ENCODE peak calls at places on chromosomes 11 and 22, in four cellular contexts. G is body of pancreas, F is cardiac fibroblast, U is GM23338. Y is an unnamed sample.

GRCh38 chr22:44192098-44192810 is 11.5 kb downstream of the PARVG start:
- DNase-seq in F (peak; percentile 25), U (peak; percentile 67), G (no peak), Y (peak; percentile 49)

GRCh38 chr11:134658481-134659080 is 246.5 kb upstream of the B3GAT1 start:
- DNase-seq in G (no peak), U (no peak), F (no peak), Y (no peak)

GRCh38 chr11:3341298-3341697 is 37.6 kb downstream of the ZNF195 start:
- DNase-seq in F (peak; percentile 47), G (peak; percentile 86), U (peak; percentile 89), Y (no peak)

GRCh38 chr11:40094954-40095353 is 1364.5 kb downstream of the LRRC4C start:
- DNase-seq in G (no peak), U (no peak), F (no peak), Y (no peak)

GRCh38 chr11:10454902-10455631 is at the start of gene AMPD3:
- DNase-seq in F (peak; percentile 98), G (peak; percentile 13), U (peak; percentile 24), Y (peak; percentile 63)

GRCh38 chr22:40583058-40583741 is 53.3 kb downstream of the MRTFA start:
- DNase-seq in F (no peak), U (no peak), G (no peak), Y (no peak)

GRCh38 chr22:41377846-41378245 is 3.9 kb upstream of the TEF start:
- DNase-seq in U (no peak), G (no peak), F (no peak), Y (no peak)

GRCh38 chr11:15865212-15865987 is 490.9 kb downstream of the SOX6 start:
- DNase-seq in F (peak; percentile 56), G (no peak), U (no peak), Y (no peak)

GRCh38 chr11:61071208-61071681 is 31.0 kb upstream of the CD5 start:
- DNase-seq in F (no peak), U (no peak), G (no peak), Y (no peak)

GRCh38 chr11:120524536-120525085 is 13.1 kb downstream of the GRIK4 start:
- DNase-seq in U (no peak), F (no peak), G (no peak), Y (no peak)

GRCh38 chr22:32994921-32995320 is 63.3 kb downstream of the SYN3 start:
- DNase-seq in U (peak; percentile 6), G (no peak), F (no peak), Y (no peak)

GRCh38 chr11:42524534-42525227 is 787.1 kb upstream of the API5 start:
- DNase-seq in U (peak; percentile 82), G (peak; percentile 42), F (peak; percentile 74), Y (peak; percentile 52)

GRCh38 chr11:118202599-118203422 is 22.0 kb downstream of the JAML start:
- DNase-seq in G (peak; percentile 32), F (no peak), U (no peak), Y (no peak)

GRCh38 chr22:26168199-26168915 is 905 bp upstream of the SEZ6L start:
- DNase-seq in F (no peak), G (no peak), U (peak; percentile 54), Y (no peak)

GRCh38 chr11:45209904-45210699 is 63.7 kb downstream of the PRDM11 start:
- DNase-seq in F (peak; percentile 80), G (peak; percentile 63), U (peak; percentile 88), Y (no peak)

GRCh38 chr22:38172016-38172431 is 9.6 kb downstream of the PLA2G6 start:
- DNase-seq in U (no peak), G (no peak), F (peak; percentile 68), Y (no peak)

GRCh38 chr11:11020747-11021149 is 162.9 kb upstream of the ZBED5 start:
- DNase-seq in F (no peak), U (peak; percentile 41), G (no peak), Y (no peak)

GRCh38 chr11:103609117-103610066 is 427.0 kb upstream of the DDI1 start:
- DNase-seq in F (peak; percentile 97), U (peak; percentile 66), G (no peak), Y (peak; percentile 77)

GRCh38 chr11:116357769-116358544 is 414.8 kb downstream of the BUD13 start:
- DNase-seq in U (peak; percentile 93), F (no peak), G (no peak), Y (no peak)

GRCh38 chr11:96111308-96111707 is 187.4 kb upstream of the MTMR2 start:
- DNase-seq in U (no peak), F (no peak), G (no peak), Y (no peak)

GRCh38 chr22:47564651-47565050 is 802.2 kb downstream of the TBC1D22A start:
- DNase-seq in U (no peak), G (no peak), F (no peak), Y (no peak)

GRCh38 chr11:35781342-35782171 is 119.0 kb downstream of the TRIM44 start:
- DNase-seq in G (no peak), U (no peak), F (peak; percentile 39), Y (no peak)

GRCh38 chr11:65391007-65391406 is 4.6 kb downstream of the FRMD8 start:
- DNase-seq in U (peak; percentile 62), F (peak; percentile 39), G (no peak), Y (peak; percentile 74)

GRCh38 chr22:48780597-48781277 is 1046.9 kb downstream of the BRD1 start:
- DNase-seq in U (no peak), G (no peak), F (no peak), Y (peak; percentile 31)

GRCh38 chr11:29009426-29009825 is 901.2 kb downstream of the METTL15 start:
- DNase-seq in G (no peak), F (no peak), U (no peak), Y (no peak)

GRCh38 chr22:31248138-31248745 is 36.1 kb downstream of the LIMK2 start:
- DNase-seq in G (peak; percentile 84), F (peak; percentile 93), U (peak; percentile 94), Y (peak; percentile 84)

GRCh38 chr11:15795378-15795777 is 561.0 kb downstream of the SOX6 start:
- DNase-seq in U (no peak), F (no peak), G (no peak), Y (no peak)

GRCh38 chr11:117511483-117511934 is 183.9 kb downstream of the CEP164 start:
- DNase-seq in G (no peak), U (no peak), F (no peak), Y (no peak)

GRCh38 chr11:44911031-44911814 is 39.5 kb downstream of the TP53I11 start:
- DNase-seq in U (peak; percentile 99), G (peak; percentile 91), F (peak; percentile 90), Y (peak; percentile 85)

GRCh38 chr11:44766972-44767278 is 40.2 kb downstream of the TSPAN18 start:
- DNase-seq in G (no peak), F (peak; percentile 33), U (no peak), Y (peak; percentile 47)

GRCh38 chr11:116353517-116353916 is 419.3 kb downstream of the BUD13 start:
- DNase-seq in G (peak; percentile 7), F (no peak), U (no peak), Y (no peak)

DNA sequence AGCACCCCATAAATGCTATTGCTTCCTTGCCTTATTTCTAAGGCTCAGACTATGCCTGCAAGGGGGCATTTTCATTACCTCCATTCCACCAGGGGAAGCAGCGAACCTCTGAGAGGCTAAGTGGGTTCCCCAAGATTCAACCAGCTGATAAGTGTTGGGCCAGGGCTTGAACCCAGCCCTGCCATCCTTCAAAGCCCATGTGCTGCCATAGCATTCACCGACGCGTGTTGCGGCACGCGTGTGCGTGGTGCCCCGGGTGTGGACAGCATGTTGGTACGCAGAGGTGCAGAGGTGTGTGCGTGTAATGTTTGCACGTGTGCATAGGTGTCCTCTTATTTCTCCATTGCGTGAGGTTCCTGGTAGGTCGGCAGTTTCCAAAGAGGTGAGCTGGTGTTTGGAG is 66.0 kb upstream of the PPARA start:
- DNase-seq in U (no peak), F (no peak), G (no peak), Y (no peak)
- H3K4me3 ChIP-seq in U (no peak overlapping the region), F (no peak overlapping the region), G (no peak overlapping the region), Y (peak overlapping the region; percentile 88)

DNA sequence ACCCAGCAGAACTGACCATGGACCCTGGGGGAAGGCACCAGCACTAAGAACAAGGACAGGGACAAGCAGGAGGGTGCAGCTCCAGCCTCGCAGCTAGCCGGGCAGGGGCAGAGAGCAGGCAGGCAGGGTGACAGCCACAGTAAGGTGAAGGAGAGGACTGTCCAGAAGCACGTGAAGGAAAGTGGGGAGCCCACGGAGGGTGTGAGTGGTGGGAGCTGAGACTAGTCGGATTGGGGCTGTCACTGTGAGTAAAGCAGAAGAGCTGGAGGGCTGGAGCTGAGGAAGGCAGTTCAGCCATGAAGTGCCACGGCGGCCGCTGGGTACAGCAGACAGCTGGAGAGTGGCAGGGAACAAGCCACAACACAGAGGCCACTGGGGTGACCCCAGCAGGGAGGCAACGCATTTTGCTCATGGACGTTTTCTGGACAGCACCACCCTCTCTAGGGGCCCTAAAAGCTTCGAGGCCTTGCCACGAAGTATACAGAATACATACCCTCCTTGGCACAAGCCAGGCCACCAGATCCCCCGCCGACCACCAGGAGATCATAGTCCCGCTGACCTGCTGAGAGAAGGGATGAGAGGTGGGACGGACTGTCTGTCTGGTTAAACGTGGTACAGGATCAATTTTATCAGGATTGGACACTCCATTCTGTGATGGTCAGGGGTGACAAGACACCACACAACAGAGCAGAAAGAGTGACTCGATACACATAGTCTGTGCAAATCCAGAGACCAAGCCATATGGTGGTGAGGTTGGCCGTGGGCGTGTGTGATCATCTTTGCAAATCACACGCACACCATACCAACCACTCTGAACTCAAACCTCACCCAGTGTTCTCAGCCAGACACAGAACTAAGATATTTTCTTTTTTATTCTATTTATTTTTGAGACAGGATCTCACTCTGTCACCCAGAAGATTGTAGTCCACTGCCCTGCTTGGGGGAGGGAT is 10.8 kb upstream of the COMT start:
- DNase-seq in U (no peak), F (no peak), G (no peak), Y (no peak)
- H3K4me3 ChIP-seq in U (no peak overlapping the region), F (no peak overlapping the region), G (no peak overlapping the region), Y (no peak overlapping the region)

GRCh38 chr11:67376022-67376386 is 2.6 kb upstream of the CLCF1 start:
- DNase-seq in G (no peak), U (no peak), F (no peak), Y (no peak)

GRCh38 chr11:67372993-67373915 is at the start of gene CLCF1:
- DNase-seq in G (peak; percentile 74), F (peak; percentile 90), U (peak; percentile 83), Y (peak; percentile 92)

GRCh38 chr11:67373916-67374570 is 645 bp upstream of the CLCF1 start:
- DNase-seq in U (peak; percentile 86), G (peak; percentile 87), F (peak; percentile 98), Y (peak; percentile 99)

GRCh38 chr11:67375320-67376021 is 2.1 kb upstream of the CLCF1 start:
- DNase-seq in G (no peak), U (peak; percentile 64), F (no peak), Y (no peak)

GRCh38 chr11:67374571-67375276 is 1.3 kb upstream of the CLCF1 start:
- DNase-seq in G (peak; percentile 41), U (no peak), F (peak; percentile 36), Y (peak; percentile 54)
- H3K4me3 ChIP-seq in G (no peak overlapping the region), U (peak overlapping the region; percentile 72), F (peak overlapping the region; percentile 48), Y (peak overlapping the region; percentile 88)

GRCh38 chr22:20458530-20459151 is 21.0 kb upstream of the SCARF2 start:
- DNase-seq in U (no peak), F (no peak), G (no peak), Y (no peak)
- H3K4me3 ChIP-seq in U (no peak overlapping the region), F (no peak overlapping the region), G (no peak overlapping the region), Y (no peak overlapping the region)

GRCh38 chr11:34625576-34625975 is 4.7 kb downstream of the EHF start:
- DNase-seq in F (no peak), G (no peak), U (no peak), Y (no peak)
- H3K4me3 ChIP-seq in F (no peak overlapping the region), G (no peak overlapping the region), U (no peak overlapping the region), Y (no peak overlapping the region)

Y was measured in SJSA1.